ENCODE peak calls at places on chromosomes 16 and 17, in four cellular contexts. K is hippocampal formation, F is ELR, O is GM06990. X is an unnamed sample.

GRCh38 chr16:8729779-8730334 is 55.4 kb downstream of the ABAT start:
- DNase-seq in K (no peak), F (no peak), O (no peak), X (no peak)

GRCh38 chr16:65117701-65118448 is 4.0 kb downstream of the CDH11 start:
- DNase-seq in K (peak), F (peak), O (no peak), X (peak)

GRCh38 chr17:50206604-50207293 is 5.3 kb upstream of the COL1A1 start:
- DNase-seq in K (no peak), F (peak), O (no peak), X (no peak)

GRCh38 chr16:86044241-86044671 is 145.3 kb downstream of the IRF8 start:
- DNase-seq in K (no peak), F (peak), O (peak), X (no peak)

GRCh38 chr17:78144736-78145641 is 1.2 kb upstream of the C17orf99 start:
- DNase-seq in K (no peak), F (no peak), O (peak), X (no peak)

GRCh38 chr16:57184890-57185445 is 871 bp downstream of the PSME3IP1 start:
- DNase-seq in K (no peak), F (no peak), O (no peak), X (no peak)

GRCh38 chr17:61648587-61648986 is 57.6 kb upstream of the NACA2 start:
- DNase-seq in K (no peak), F (no peak), O (no peak), X (no peak)

GRCh38 chr17:7007143-7007542 is 5.3 kb upstream of the RNASEK start:
- DNase-seq in K (no peak), F (no peak), O (no peak), X (no peak)

GRCh38 chr16:70529051-70529777 is 5.6 kb downstream of the SF3B3 start:
- DNase-seq in K (peak), F (peak), O (no peak), X (no peak)

GRCh38 chr16:22264786-22265185 is 32.4 kb upstream of the POLR3E start:
- DNase-seq in K (no peak), F (peak), O (no peak), X (no peak)

X was measured in GM12878.